ENCODE peak calls at places on chromosome 18, in seven cellular contexts. K is GM13977, Z is neural crest cell, V is esophagus squamous epithelium, D is AG10803, W is stomach, L is omental fat pad. Q is an unnamed sample.

GRCh38 chr18:33720133-33720532 is 142.1 kb downstream of the ASXL3 start:
- DNase-seq in K (no peak), Z (no peak), V (no peak), D (peak), W (no peak), L (no peak), Q (no peak)

GRCh38 chr18:63292844-63293683 is 26.5 kb downstream of the BCL2 start:
- DNase-seq in K (peak), Z (no peak), V (peak), D (no peak), W (no peak), L (no peak), Q (peak)

GRCh38 chr18:9708882-9709877 is 1.1 kb downstream of the RAB31 start:
- DNase-seq in K (peak), Z (no peak), V (no peak), D (peak), W (no peak), L (no peak), Q (peak)

GRCh38 chr18:63763831-63764600 is 11.2 kb upstream of the SERPINB7 start:
- DNase-seq in K (no peak), Z (no peak), V (no peak), D (peak), W (no peak), L (no peak), Q (no peak)

GRCh38 chr18:44548291-44549221 is 132.1 kb upstream of the SETBP1 start:
- DNase-seq in K (no peak), Z (no peak), V (no peak), D (peak), W (no peak), L (no peak), Q (no peak)

GRCh38 chr18:33937270-33937816 is 287.4 kb downstream of the NOL4 start:
- DNase-seq in K (no peak), Z (no peak), V (no peak), D (no peak), W (no peak), L (no peak), Q (no peak)

GRCh38 chr18:80108122-80108536 is 933 bp upstream of the ADNP2 start:
- DNase-seq in K (no peak), Z (no peak), V (no peak), D (no peak), W (no peak), L (no peak), Q (no peak)

GRCh38 chr18:59059140-59059539 is 80.5 kb upstream of the SEC11C start:
- DNase-seq in K (no peak), Z (no peak), V (no peak), D (no peak), W (no peak), L (no peak), Q (no peak)

GRCh38 chr18:52451252-52451651 is 111.3 kb downstream of the DCC start:
- DNase-seq in K (no peak), Z (no peak), V (no peak), D (no peak), W (no peak), L (no peak), Q (no peak)

DNA sequence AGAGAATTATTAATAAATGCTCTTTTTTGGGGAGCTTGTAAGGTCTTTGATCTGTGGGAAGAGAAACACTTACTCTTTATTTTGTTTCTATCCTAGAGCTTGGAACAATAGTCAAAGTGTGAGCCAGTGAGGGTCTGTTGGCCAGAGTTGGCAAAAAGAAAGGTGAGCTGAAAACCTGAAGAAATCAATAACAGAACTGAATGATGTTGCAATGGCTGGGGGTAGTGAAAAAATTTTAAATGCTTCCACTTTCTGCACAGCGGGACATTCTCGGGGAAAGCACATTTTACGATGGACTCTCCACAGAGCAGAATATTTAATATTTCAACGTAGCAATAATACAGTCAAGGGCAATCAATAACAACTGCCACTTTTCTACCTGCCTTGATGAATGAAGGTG is 78.9 kb downstream of the SKA1 start:
- DNase-seq in K (no peak), Z (no peak), V (no peak), D (no peak), W (no peak), L (no peak), Q (no peak)
- TF ChIP-seq CTCF in K (no peak), Z (no peak), V (no peak), D (no peak), W (no peak), L (no peak), Q (no peak)

GRCh38 chr18:55934801-55935200 is 346.8 kb upstream of the TCF4 start:
- DNase-seq in K (no peak), Z (no peak), V (no peak), D (no peak), W (no peak), L (no peak), Q (no peak)
- TF ChIP-seq CTCF in K (no peak), Z (no peak), V (no peak), D (no peak), W (no peak), L (no peak), Q (no peak)

GRCh38 chr18:48222118-48222517 is 187.1 kb downstream of the ZBTB7C start:
- DNase-seq in K (no peak), Z (no peak), V (no peak), D (peak), W (peak), L (peak), Q (no peak)

GRCh38 chr18:48218285-48219022 is 190.7 kb downstream of the ZBTB7C start:
- DNase-seq in K (no peak), Z (no peak), V (no peak), D (no peak), W (no peak), L (no peak), Q (no peak)

GRCh38 chr18:48220146-48220499 is 189.1 kb downstream of the ZBTB7C start:
- DNase-seq in K (no peak), Z (no peak), V (no peak), D (no peak), W (no peak), L (no peak), Q (no peak)

GRCh38 chr18:48217306-48218250 is 191.6 kb downstream of the ZBTB7C start:
- DNase-seq in K (no peak), Z (no peak), V (no peak), D (no peak), W (no peak), L (no peak), Q (no peak)

GRCh38 chr18:48219429-48220145 is 189.6 kb downstream of the ZBTB7C start:
- DNase-seq in K (no peak), Z (no peak), V (no peak), D (no peak), W (no peak), L (no peak), Q (no peak)
- TF ChIP-seq CTCF in K (no peak), Z (no peak), V (no peak), D (no peak), W (no peak), L (no peak), Q (no peak)

DNA sequence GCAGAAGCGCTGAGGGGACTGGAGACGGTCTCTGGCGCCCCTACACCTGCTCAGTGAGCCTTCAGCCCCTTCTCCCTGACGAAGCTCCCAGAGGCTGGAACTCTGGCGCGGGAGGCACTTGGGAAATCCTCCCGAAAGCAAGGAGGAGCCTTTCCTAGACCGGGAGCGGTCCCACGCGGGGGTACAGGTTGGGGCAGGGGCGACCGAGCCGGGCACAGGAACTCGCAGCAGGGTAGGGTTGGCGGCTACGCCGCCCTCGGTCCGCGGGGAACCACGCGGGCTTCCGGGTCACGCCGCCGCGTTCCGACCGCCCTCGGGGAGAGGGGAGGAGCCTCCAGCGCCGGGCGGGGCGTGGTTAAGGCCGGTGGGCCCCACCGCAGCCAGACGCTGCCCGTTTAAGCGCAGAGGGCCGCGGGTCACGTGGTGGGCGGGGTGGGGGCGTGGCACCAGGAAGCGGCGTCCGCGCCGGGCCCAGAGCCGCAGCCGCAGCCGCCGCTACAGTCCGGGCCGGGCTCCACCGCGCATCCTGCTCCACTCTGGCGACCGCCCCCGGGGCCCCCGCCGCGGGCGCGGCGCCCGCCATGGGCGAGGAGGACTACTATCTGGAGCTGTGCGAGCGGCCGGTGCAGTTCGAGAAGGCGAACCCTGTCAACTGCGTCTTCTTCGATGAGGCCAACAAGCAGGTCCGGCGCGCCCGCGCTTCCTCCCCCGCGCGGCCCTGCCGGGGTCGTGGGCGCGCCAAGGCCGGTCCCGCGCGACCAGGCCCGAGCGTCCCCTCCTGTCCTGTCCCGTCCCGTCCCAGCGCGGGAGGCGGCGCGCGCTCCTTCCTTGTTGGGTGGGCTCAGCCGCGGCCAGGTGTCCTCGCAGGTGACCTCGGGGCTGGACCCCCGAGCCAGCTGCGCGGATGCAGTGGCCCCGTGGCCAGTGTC is at the start of gene RMC1:
- DNase-seq in K (peak), Z (peak), V (peak), D (peak), W (peak), L (peak), Q (peak)
- TF ChIP-seq CTCF in K (peak), Z (no peak), V (no peak), D (peak), W (no peak), L (no peak), Q (peak)

GRCh38 chr18:61893971-61894750 is 1.4 kb upstream of the RNF152 start:
- DNase-seq in K (peak), Z (peak), V (no peak), D (peak), W (peak), L (no peak), Q (peak)
- TF ChIP-seq CTCF in K (peak), Z (peak), V (peak), D (peak), W (no peak), L (no peak), Q (peak)

DNA sequence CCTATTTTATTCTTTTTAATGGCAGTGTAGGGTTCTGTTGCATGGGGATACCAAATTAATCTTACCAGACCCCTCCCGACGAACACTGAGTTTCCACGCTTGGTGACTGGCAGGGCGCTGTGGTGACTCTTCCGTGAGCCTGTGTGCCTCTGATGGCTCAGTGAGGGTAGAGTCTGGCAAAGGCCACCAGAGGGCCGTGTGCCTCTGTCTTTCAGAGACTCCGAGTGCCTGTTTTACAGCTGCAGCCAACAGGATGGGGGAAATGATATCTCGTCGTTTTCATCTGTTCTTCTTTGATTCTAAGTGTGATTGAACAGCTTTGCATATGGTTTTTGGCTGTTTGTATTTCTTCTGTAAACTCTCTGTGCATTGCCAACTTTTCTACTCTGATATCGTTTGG is 99.8 kb downstream of the ZNF236 start:
- DNase-seq in K (peak), Z (peak), V (no peak), D (peak), W (peak), L (no peak), Q (peak)
- TF ChIP-seq CTCF in K (peak), Z (peak), V (no peak), D (peak), W (peak), L (no peak), Q (peak)

DNA sequence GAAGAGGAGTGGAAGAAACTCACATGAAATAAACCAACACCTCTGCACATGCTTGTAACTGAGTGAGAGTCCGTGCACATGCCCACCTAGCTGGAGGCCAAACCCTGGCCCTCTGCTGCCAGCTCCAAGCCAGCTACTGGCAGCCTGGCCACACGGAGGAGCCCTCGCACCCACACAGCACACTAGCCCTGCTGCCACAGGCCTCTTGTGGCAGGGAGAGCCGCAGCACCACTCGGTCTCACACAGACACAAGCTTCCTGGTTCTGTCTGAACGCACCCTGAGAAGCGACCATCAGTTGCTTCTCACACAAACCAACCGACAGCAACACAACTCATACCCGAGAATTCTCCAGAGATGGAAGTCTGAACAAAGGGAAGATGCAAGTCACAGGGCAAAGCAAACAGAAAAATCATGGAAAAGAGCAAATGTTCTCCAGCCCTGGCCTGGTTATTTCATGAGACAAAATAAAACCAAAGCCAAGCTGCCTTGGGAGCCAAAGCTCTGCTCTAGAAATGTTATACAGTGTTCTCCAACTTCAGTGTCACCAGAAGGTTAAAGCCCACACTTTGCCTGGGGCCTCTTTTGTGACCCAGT is 65.1 kb downstream of the FBXO15 start:
- DNase-seq in K (peak), Z (peak), V (no peak), D (peak), W (peak), L (no peak), Q (peak)
- TF ChIP-seq CTCF in K (peak), Z (peak), V (no peak), D (peak), W (peak), L (no peak), Q (peak)